ENCODE peak calls at places on chromosomes 1 and 21, in ten cellular contexts. K is tibial nerve, J is breast epithelium, Y is endothelial cell, S is ovary, W is transverse colon, C is fibroblast of lung, A is sigmoid colon, F is A549, T is K562. B is an unnamed sample.

GRCh38 chr1:10724948-10725852 is 71.2 kb downstream of the CASZ1 start:
- DNase-seq in K (no peak), J (peak; percentile 72), Y (no peak), S (no peak), W (no peak), C (peak; percentile 40), A (peak; percentile 84), F (no peak), T (no peak), B (no peak)

GRCh38 chr1:79887059-79887458 is 880.5 kb upstream of the ADGRL4 start:
- DNase-seq in K (no peak), J (no peak), Y (no peak), S (no peak), W (no peak), C (no peak), A (no peak), F (no peak), T (no peak), B (no peak)

GRCh38 chr21:27206368-27206982 is 239.6 kb upstream of the ADAMTS5 start:
- DNase-seq in K (no peak), J (no peak), Y (no peak), S (no peak), W (no peak), C (no peak), A (no peak), F (no peak), T (no peak), B (no peak)

GRCh38 chr21:45347712-45348477 is 57.1 kb upstream of the COL18A1 start:
- DNase-seq in K (no peak), J (no peak), Y (no peak), S (peak; percentile 45), W (no peak), C (no peak), A (no peak), F (no peak), T (no peak), B (no peak)

GRCh38 chr1:160465123-160465522 is 57.9 kb downstream of the SLAMF6 start:
- DNase-seq in K (no peak), J (no peak), Y (no peak), S (no peak), W (no peak), C (no peak), A (no peak), F (no peak), T (no peak), B (no peak)

GRCh38 chr1:207890136-207890738 is 20.7 kb downstream of the CD34 start:
- DNase-seq in K (peak; percentile 71), J (no peak), Y (peak; percentile 57), S (peak; percentile 74), W (peak; percentile 38), C (peak; percentile 70), A (peak; percentile 92), F (no peak), T (no peak), B (no peak)

GRCh38 chr1:164712131-164713031 is 153.4 kb downstream of the PBX1 start:
- DNase-seq in K (no peak), J (no peak), Y (peak; percentile 8), S (peak; percentile 46), W (peak; percentile 37), C (peak; percentile 58), A (no peak), F (no peak), T (peak; percentile 89), B (no peak)

GRCh38 chr1:200311256-200311655 is 98.6 kb downstream of the ZNF281 start:
- DNase-seq in K (no peak), J (no peak), Y (no peak), S (no peak), W (no peak), C (no peak), A (no peak), F (no peak), T (no peak), B (no peak)

GRCh38 chr1:173050865-173051264 is at the start of gene TNFSF18:
- DNase-seq in K (peak; percentile 26), J (no peak), Y (no peak), S (no peak), W (no peak), C (peak; percentile 84), A (no peak), F (no peak), T (no peak), B (no peak)

GRCh38 chr1:181255270-181255929 is 166.9 kb downstream of the IER5 start:
- DNase-seq in K (no peak), J (no peak), Y (no peak), S (no peak), W (no peak), C (peak; percentile 100), A (peak; percentile 65), F (peak; percentile 62), T (no peak), B (no peak)

GRCh38 chr1:119483441-119484200 is 23.4 kb upstream of the HSD3B1 start:
- DNase-seq in K (no peak), J (no peak), Y (no peak), S (no peak), W (no peak), C (no peak), A (no peak), F (no peak), T (no peak), B (no peak)

GRCh38 chr1:238954865-238955264 is 431.5 kb upstream of the CHRM3 start:
- DNase-seq in K (no peak), J (no peak), Y (no peak), S (no peak), W (no peak), C (no peak), A (no peak), F (no peak), T (no peak), B (no peak)

GRCh38 chr1:238950786-238951185 is 435.6 kb upstream of the CHRM3 start:
- DNase-seq in K (no peak), J (no peak), Y (no peak), S (no peak), W (no peak), C (no peak), A (no peak), F (no peak), T (no peak), B (no peak)

GRCh38 chr1:238951809-238952208 is 434.6 kb upstream of the CHRM3 start:
- DNase-seq in K (peak; percentile 24), J (no peak), Y (peak; percentile 30), S (no peak), W (no peak), C (peak; percentile 49), A (no peak), F (no peak), T (no peak), B (no peak)

GRCh38 chr1:238955934-238956333 is 430.4 kb upstream of the CHRM3 start:
- DNase-seq in K (no peak), J (no peak), Y (no peak), S (no peak), W (no peak), C (no peak), A (no peak), F (no peak), T (no peak), B (no peak)

GRCh38 chr1:238953448-238953847 is 432.9 kb upstream of the CHRM3 start:
- DNase-seq in K (no peak), J (no peak), Y (no peak), S (no peak), W (no peak), C (no peak), A (no peak), F (no peak), T (no peak), B (no peak)
- TF ChIP-seq CTCF in K (no peak), J (no peak), Y (peak; percentile 58), S (no peak), W (no peak), C (no peak), A (no peak), F (no peak), T (no peak), B (no peak)

GRCh38 chr1:17725084-17725718 is 29.9 kb upstream of the ACTL8 start:
- DNase-seq in K (no peak), J (no peak), Y (no peak), S (no peak), W (no peak), C (no peak), A (no peak), F (no peak), T (no peak), B (no peak)

GRCh38 chr1:17729909-17730308 is 25.2 kb upstream of the ACTL8 start:
- DNase-seq in K (no peak), J (no peak), Y (no peak), S (no peak), W (no peak), C (no peak), A (no peak), F (no peak), T (no peak), B (no peak)

GRCh38 chr1:17725811-17726582 is 29.1 kb upstream of the ACTL8 start:
- DNase-seq in K (no peak), J (no peak), Y (no peak), S (no peak), W (no peak), C (no peak), A (no peak), F (no peak), T (no peak), B (no peak)

GRCh38 chr1:17729248-17729647 is 25.9 kb upstream of the ACTL8 start:
- DNase-seq in K (no peak), J (no peak), Y (no peak), S (no peak), W (no peak), C (no peak), A (no peak), F (no peak), T (no peak), B (no peak)

GRCh38 chr1:17728123-17728522 is 27.0 kb upstream of the ACTL8 start:
- DNase-seq in K (no peak), J (no peak), Y (no peak), S (no peak), W (no peak), C (no peak), A (no peak), F (no peak), T (no peak), B (no peak)
- TF ChIP-seq CTCF in K (no peak), J (no peak), Y (no peak), S (no peak), W (no peak), C (no peak), A (no peak), F (no peak), T (no peak), B (no peak)

DNA sequence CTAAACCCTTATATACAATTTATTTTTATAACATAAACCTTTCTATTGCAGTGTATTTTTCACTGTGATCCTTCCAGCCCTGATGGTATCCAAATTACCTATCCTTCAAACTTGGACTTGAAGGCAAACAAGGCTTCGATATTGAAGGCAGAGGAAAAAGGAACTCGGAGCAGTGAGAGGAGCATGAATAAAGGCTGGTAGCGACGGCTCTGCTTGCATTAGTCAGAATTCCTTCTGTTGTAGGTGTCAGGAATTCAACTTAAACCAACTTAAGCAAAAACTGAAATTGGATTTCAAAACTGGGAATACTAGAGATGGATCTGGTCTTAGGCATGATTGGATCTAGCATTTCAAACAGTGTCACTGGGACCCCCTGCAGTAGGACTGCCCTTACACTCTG is 17.8 kb upstream of the SSX2IP start:
- DNase-seq in K (no peak), J (no peak), Y (no peak), S (no peak), W (no peak), C (no peak), A (no peak), F (no peak), T (no peak), B (no peak)
- TF ChIP-seq CTCF in K (no peak), J (no peak), Y (no peak), S (no peak), W (no peak), C (no peak), A (no peak), F (no peak), T (no peak), B (no peak)

GRCh38 chr21:16797530-16797929 is 715.3 kb upstream of the CXADR start:
- DNase-seq in K (no peak), J (no peak), Y (no peak), S (no peak), W (no peak), C (no peak), A (no peak), F (no peak), T (no peak), B (no peak)
- TF ChIP-seq CTCF in K (no peak), J (no peak), Y (no peak), S (no peak), W (no peak), C (no peak), A (no peak), F (no peak), T (no peak), B (no peak)